ENCODE peak calls at places on chromosomes 16 and 17, in four cellular contexts. X is GM23248, E is SK-N-SH, U is H1. D is an unnamed sample.

GRCh38 chr16:22633280-22633679 is 122.6 kb downstream of the NPIPB5 start:
- DNase-seq in U (no peak), E (no peak), X (no peak), D (no peak)

GRCh38 chr16:3158014-3158497 is 23.2 kb downstream of the ZNF213 start:
- DNase-seq in E (peak), X (peak), U (no peak), D (no peak)

GRCh38 chr16:57795431-57795878 is 6.8 kb downstream of the KIFC3 start:
- DNase-seq in E (peak), U (peak), X (peak), D (peak)

GRCh38 chr17:77736721-77737120 is 221.8 kb upstream of the TNRC6C start:
- DNase-seq in U (no peak), E (no peak), X (no peak), D (no peak)

GRCh38 chr17:71975998-71976649 is 144.7 kb upstream of the SOX9 start:
- DNase-seq in X (peak), U (no peak), E (peak), D (no peak)

GRCh38 chr16:88358033-88358481 is 24.7 kb upstream of the ZNF469 start:
- DNase-seq in X (no peak), E (peak), U (no peak), D (no peak)

GRCh38 chr16:71367243-71367976 is 8.9 kb downstream of the CALB2 start:
- DNase-seq in X (peak), E (peak), U (peak), D (peak)

GRCh38 chr16:526181-527014 is 1.1 kb upstream of the CAPN15 start:
- DNase-seq in U (no peak), X (peak), E (no peak), D (peak)

GRCh38 chr16:11666108-11667055 is 1.9 kb upstream of the SNN start:
- DNase-seq in U (no peak), X (no peak), E (no peak), D (no peak)

GRCh38 chr16:56702836-56703235 is 20.6 kb downstream of the MT1X start:
- DNase-seq in X (no peak), E (no peak), U (no peak), D (no peak)

GRCh38 chr17:48406936-48407567 is 23.0 kb downstream of the SKAP1 start:
- DNase-seq in X (no peak), E (no peak), U (no peak), D (no peak)

GRCh38 chr16:80230328-80231117 is 310.3 kb upstream of the DYNLRB2 start:
- DNase-seq in X (peak), U (no peak), E (no peak), D (no peak)

GRCh38 chr17:39450051-39450450 is 1.0 kb downstream of the MED1 start:
- DNase-seq in U (no peak), X (peak), E (no peak), D (no peak)

GRCh38 chr17:79621151-79621940 is 10.5 kb upstream of the RBFOX3 start:
- DNase-seq in X (no peak), U (peak), E (peak), D (no peak)

GRCh38 chr17:80254396-80255241 is 6.0 kb upstream of the RNF213 start:
- DNase-seq in X (peak), E (peak), U (no peak), D (no peak)

GRCh38 chr17:47009759-47010594 is 30.9 kb upstream of the RPRML start:
- DNase-seq in U (no peak), X (no peak), E (no peak), D (no peak)

GRCh38 chr17:79214940-79215604 is 140.4 kb downstream of the ENGASE start:
- DNase-seq in X (no peak), U (no peak), E (peak), D (no peak)

GRCh38 chr17:42894283-42895184 is 6.1 kb upstream of the G6PC1 start:
- DNase-seq in U (no peak), X (no peak), E (no peak), D (no peak)

GRCh38 chr16:20821682-20822081 is 15.4 kb downstream of the REXO5 start:
- DNase-seq in E (no peak), U (no peak), X (no peak), D (no peak)

GRCh38 chr17:17540278-17540906 is 44.2 kb upstream of the RASD1 start:
- DNase-seq in U (no peak), E (peak), X (no peak), D (no peak)

GRCh38 chr17:71440513-71440912 is 680.3 kb upstream of the SOX9 start:
- DNase-seq in X (no peak), U (no peak), E (no peak), D (no peak)

GRCh38 chr16:85027968-85028637 is 508 bp downstream of the KIAA0513 start:
- DNase-seq in U (no peak), X (peak), E (no peak), D (peak)

DNA sequence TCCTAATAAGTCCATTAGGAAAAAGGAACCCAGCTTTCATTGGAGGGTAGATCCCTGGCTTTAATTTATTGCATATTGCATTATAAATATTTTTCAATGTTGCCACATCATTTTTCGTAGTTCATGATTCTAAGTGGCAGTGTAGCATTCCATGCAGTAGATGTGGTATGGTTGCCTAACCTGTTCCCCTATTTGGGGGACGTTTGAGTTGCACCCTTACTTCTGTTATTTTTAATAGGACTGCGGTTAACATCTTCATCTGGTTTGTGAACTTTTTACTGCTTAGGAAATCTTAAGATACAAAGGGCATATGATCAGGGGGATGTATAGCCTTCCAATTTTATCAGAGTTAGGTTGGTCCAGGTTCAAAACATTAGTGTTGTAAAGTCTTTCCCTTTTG is 5.4 kb downstream of the SCPEP1 start:
- DNase-seq in X (no peak), U (no peak), E (no peak), D (no peak)
- H3K9ac ChIP-seq in X (no peak), U (no peak), E (no peak), D (no peak)

GRCh38 chr17:37719866-37720265 is 25.0 kb downstream of the HNF1B start:
- DNase-seq in U (no peak), X (no peak), E (no peak), D (no peak)
- H3K27ac ChIP-seq in U (no peak), X (no peak), E (no peak), D (no peak)

GRCh38 chr16:72921106-72921505 is 126.8 kb downstream of the ZFHX3 start:
- DNase-seq in E (no peak), U (no peak), X (no peak), D (no peak)
- H3K4me3 ChIP-seq in E (peak), U (no peak), X (no peak), D (no peak)

GRCh38 chr16:46426336-46426735 is 194.8 kb downstream of the SHCBP1 start:
- DNase-seq in U (no peak), E (no peak), X (no peak), D (no peak)
- H3K9ac ChIP-seq in U (no peak), E (no peak), X (no peak), D (no peak)

DNA sequence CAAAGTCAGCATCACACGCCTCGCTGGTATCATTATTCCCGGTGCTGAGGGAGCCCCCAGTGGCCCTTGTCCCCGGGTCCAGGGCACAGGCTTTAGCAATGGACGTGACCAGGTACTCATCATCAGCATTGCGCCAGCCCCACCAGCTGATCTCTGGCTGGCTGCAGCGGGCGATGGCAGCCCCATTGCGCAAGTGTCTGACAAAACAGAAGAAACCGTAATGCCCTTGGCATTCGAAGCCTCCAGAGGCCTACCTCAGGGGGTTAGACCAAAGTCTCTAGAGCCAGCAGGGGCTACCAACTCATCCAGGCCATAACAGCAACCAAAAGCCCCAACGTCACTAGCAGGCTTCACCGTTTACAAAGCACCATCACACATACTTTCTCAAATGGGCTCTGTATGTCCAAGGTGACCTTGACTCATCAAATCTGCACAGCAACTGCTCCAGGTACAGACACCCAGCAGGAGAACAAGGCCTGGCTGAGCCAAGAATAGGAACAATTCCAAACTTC is 7.3 kb downstream of the MTMR4 start:
- DNase-seq in E (no peak), X (no peak), U (no peak), D (no peak)
- H3K27ac ChIP-seq in E (no peak), X (no peak), U (no peak), D (no peak)

GRCh38 chr17:50058296-50058945 is 2.5 kb downstream of the ITGA3 start:
- DNase-seq in E (no peak), U (no peak), X (no peak), D (no peak)
- H3K4me3 ChIP-seq in E (peak), U (no peak), X (peak), D (no peak)

GRCh38 chr17:27541326-27542023 is 85.2 kb downstream of the KSR1 start:
- DNase-seq in U (no peak), X (no peak), E (no peak), D (no peak)

GRCh38 chr17:27538156-27538955 is 82.1 kb downstream of the KSR1 start:
- DNase-seq in X (peak), E (no peak), U (no peak), D (no peak)

GRCh38 chr17:27539794-27540193 is 83.5 kb downstream of the KSR1 start:
- DNase-seq in U (no peak), E (no peak), X (no peak), D (no peak)

GRCh38 chr17:27539152-27539551 is 82.9 kb downstream of the KSR1 start:
- DNase-seq in X (no peak), U (no peak), E (no peak), D (no peak)

GRCh38 chr17:27540300-27541105 is 84.3 kb downstream of the KSR1 start:
- DNase-seq in X (peak), U (no peak), E (no peak), D (no peak)
- H3K9ac ChIP-seq in X (peak), U (no peak), E (no peak), D (no peak)

GRCh38 chr17:57084802-57085447 is at the start of gene AKAP1:
- DNase-seq in X (peak), E (peak), U (peak), D (peak)
- H3K27ac ChIP-seq in X (peak), E (peak), U (peak), D (peak)